ENCODE peak calls at places on chromosomes 11 and 22, in four cellular contexts. O is right lobe of liver; D is upper lobe of left lung; S is CD4-positive, alpha-beta memory T cell. J is an unnamed sample.
A peak's percentile ranks its signal among the peaks of the same experiment; 100 is the strongest.

GRCh38 chr11:95154514-95154913 is 64.9 kb downstream of the ENDOD1 start:
- DNase-seq in O (peak; percentile 60), D (peak; percentile 37), S (peak; percentile 66), J (no peak)

GRCh38 chr11:1877211-1878133 is 14.2 kb downstream of the PRR33 start:
- DNase-seq in O (peak; percentile 48), D (peak; percentile 20), S (no peak), J (no peak)

GRCh38 chr11:111452146-111452545 is 60.0 kb downstream of the BTG4 start:
- DNase-seq in O (no peak), D (no peak), S (no peak), J (no peak)

GRCh38 chr11:10302744-10303557 is 1.9 kb upstream of the ADM start:
- DNase-seq in O (peak; percentile 97), D (peak; percentile 93), S (peak; percentile 73), J (peak; percentile 54)

GRCh38 chr11:10414659-10415058 is 40.4 kb upstream of the AMPD3 start:
- DNase-seq in O (no peak), D (peak; percentile 71), S (peak; percentile 10), J (no peak)

GRCh38 chr22:29642694-29643093 is 39.3 kb downstream of the NF2 start:
- DNase-seq in O (no peak), D (no peak), S (no peak), J (no peak)

GRCh38 chr11:112012877-112013276 is 12.3 kb upstream of the DLAT start:
- DNase-seq in O (no peak), D (no peak), S (no peak), J (no peak)

GRCh38 chr11:110432713-110433392 is 3.1 kb downstream of the FDX1 start:
- DNase-seq in O (no peak), D (no peak), S (no peak), J (no peak)

GRCh38 chr11:69304258-69304657 is 10.3 kb downstream of the MYEOV start:
- DNase-seq in O (no peak), D (no peak), S (no peak), J (no peak)

DNA sequence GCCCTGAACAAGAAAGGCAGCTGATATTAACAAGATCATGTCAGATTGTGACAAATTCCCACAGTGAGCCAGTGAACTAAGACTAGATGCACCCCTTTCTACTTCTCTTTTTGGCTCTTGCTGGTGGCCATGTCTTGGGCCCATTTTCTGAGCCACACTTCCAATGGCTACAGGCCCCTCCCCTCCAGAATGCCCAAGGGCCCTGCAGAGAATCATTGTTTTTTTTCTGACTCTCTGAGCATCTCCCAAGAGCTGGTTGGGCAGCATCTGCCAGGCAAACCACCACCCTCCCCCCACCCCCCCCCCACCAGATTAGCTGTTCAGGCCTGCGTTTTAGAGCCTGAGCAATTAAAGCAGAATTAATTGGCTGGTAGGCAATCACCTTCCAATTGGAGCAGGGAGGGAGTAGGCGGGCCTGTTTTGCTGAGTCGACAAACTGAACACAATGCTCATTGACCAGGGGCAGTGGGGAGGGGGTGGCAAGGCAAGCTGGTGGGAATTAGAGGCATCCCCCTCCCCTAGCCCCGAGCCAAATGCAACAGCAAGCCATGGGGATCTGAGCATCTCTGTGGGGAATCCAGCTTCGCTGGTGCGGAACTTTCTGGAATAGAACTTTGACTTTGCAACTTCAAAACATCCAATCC is 541.3 kb downstream of the MN1 start:
- DNase-seq in O (no peak), D (no peak), S (no peak), J (no peak)
- H3K27ac ChIP-seq in O (no peak overlapping the region), D (no peak overlapping the region), S (no peak overlapping the region), J (no peak overlapping the region)

GRCh38 chr11:121932646-121933185 is 183.3 kb downstream of the BLID start:
- DNase-seq in O (no peak), D (no peak), S (no peak), J (no peak)
- H3K27ac ChIP-seq in O (peak overlapping the region; percentile 75), D (no peak overlapping the region), S (no peak overlapping the region), J (no peak overlapping the region)

GRCh38 chr11:129999407-129999806 is 3.2 kb downstream of the PRDM10 start:
- DNase-seq in O (no peak), D (no peak), S (no peak), J (no peak)

GRCh38 chr11:129998905-129999304 is 3.7 kb downstream of the PRDM10 start:
- DNase-seq in O (no peak), D (no peak), S (no peak), J (no peak)

GRCh38 chr11:130001491-130002351 is 914 bp downstream of the PRDM10 start:
- DNase-seq in O (peak; percentile 63), D (peak; percentile 45), S (peak; percentile 43), J (peak; percentile 61)

GRCh38 chr11:130002352-130002845 is at the start of gene PRDM10:
- DNase-seq in O (peak; percentile 96), D (peak; percentile 92), S (peak; percentile 94), J (peak; percentile 94)

DNA sequence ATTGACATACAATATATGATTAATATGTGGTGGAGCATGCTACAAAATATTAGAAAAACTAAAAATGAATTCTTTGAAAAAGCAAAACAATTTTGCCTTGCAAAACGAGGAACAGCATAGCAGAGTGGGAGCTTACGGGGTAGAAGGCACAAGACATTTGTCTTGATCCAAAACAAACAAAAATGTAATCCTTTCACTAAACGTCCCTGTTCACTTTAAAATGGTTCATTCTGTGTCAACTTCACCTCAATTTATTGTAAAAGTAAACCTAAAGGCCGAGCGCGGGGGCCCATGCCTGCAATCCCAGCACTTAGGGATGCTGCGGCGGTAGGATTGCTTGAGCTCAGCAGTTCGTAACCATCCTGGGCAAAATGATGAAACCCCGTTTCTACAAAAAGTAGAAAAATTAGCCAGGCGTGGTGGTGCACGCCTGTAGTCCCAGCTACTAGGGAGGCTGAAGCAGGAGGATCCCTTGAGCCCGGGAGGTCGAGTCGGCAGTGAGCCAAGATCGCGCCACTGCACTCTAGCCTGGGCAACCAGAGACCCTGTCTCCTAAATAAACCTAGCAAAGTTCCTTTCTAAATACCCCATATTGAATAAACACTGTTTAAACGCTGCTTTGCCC is 2.0 kb downstream of the PRDM10 start:
- DNase-seq in O (no peak), D (no peak), S (no peak), J (no peak)
- H3K27ac ChIP-seq in O (peak overlapping the region; percentile 100), D (no peak overlapping the region), S (peak overlapping the region; percentile 96), J (no peak overlapping the region)

GRCh38 chr22:35430897-35431322 is 31.0 kb downstream of the MCM5 start:
- DNase-seq in O (peak; percentile 84), D (peak; percentile 91), S (peak; percentile 55), J (peak; percentile 80)
- H3K27ac ChIP-seq in O (no peak overlapping the region), D (no peak overlapping the region), S (no peak overlapping the region), J (no peak overlapping the region)

DNA sequence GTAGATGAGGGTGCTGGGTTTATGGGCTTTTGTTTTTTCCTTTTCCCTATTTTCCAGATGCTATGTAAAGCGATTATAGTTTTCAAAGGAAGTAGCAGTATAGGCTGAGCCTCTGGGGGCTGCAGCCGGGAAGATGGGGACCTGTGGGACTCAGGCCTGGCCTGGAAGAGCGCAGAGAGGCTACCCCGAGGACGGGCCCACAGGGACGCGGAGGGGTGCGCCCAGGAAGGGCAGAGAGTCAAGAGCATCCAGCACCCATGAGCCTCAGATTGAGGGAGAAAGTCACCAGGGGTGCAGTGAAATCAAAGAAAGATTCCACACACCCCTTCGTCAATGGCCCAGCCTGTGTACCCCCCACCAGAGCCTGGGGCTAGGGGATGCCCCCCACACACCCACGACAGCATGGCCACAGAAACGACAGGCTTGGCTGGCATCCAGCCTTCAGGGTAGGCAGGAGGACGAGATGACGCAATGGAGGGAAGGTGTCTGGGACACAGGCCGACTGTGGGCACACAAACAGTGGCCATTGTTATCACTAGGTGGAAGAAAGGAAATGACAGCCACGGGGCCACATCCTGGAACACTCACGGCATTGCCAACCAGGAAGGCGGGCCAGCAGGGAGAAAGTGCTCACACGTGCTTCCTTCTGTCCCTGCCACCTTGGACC is 9.0 kb downstream of the PLA2G6 start:
- DNase-seq in O (peak; percentile 83), D (peak; percentile 80), S (peak; percentile 31), J (no peak)
- H3K27ac ChIP-seq in O (peak overlapping the region; percentile 67), D (peak overlapping the region; percentile 57), S (no peak overlapping the region), J (peak overlapping the region; percentile 58)

GRCh38 chr11:114063829-114064201 is 4.3 kb downstream of the ZBTB16 start:
- DNase-seq in O (no peak), D (no peak), S (no peak), J (no peak)
- H3K27ac ChIP-seq in O (peak overlapping the region; percentile 93), D (no peak overlapping the region), S (no peak overlapping the region), J (no peak overlapping the region)

GRCh38 chr22:23220485-23221350 is 40.4 kb downstream of the BCR start:
- DNase-seq in O (no peak), D (peak; percentile 69), S (no peak), J (no peak)
- H3K27ac ChIP-seq in O (no peak overlapping the region), D (peak overlapping the region; percentile 75), S (peak overlapping the region; percentile 44), J (no peak overlapping the region)

GRCh38 chr11:30172158-30172557 is 58.7 kb upstream of the FSHB start:
- DNase-seq in O (no peak), D (no peak), S (no peak), J (no peak)
- H3K27ac ChIP-seq in O (no peak overlapping the region), D (no peak overlapping the region), S (no peak overlapping the region), J (no peak overlapping the region)